ENCODE peak calls at places on chromosomes 11 and 22, in nine cellular contexts. One of them, this sample, is unnamed.
A peak's percentile ranks its signal among the peaks of the same experiment; 100 is the strongest.

GRCh38 chr11:72772059-72772458 is 19.9 kb upstream of the ARAP1 start:
- DNase-seq in anterior cingulate cortex: no peak
- DNase-seq in NCI-H524: no peak
- DNase-seq in hypothalamus: no peak
- DNase-seq in LHCN-M2: no peak
- DNase-seq in chondrocyte: no peak
- DNase-seq in NCI-H1930: no peak
- DNase-seq in occipital lobe: no peak
- DNase-seq in stimulated activated CD4-positive, alpha-beta T cell treated with anti-CD3 and anti-CD28 coated beads, Interleukin-4, amount 100 ng/mL, for 24 hours: no peak
- DNase-seq in this sample: no peak

GRCh38 chr11:134170909-134171281 is 52.9 kb downstream of the NCAPD3 start:
- DNase-seq in anterior cingulate cortex: no peak
- DNase-seq in NCI-H524: no peak
- DNase-seq in hypothalamus: no peak
- DNase-seq in LHCN-M2: peak; percentile 10
- DNase-seq in chondrocyte: no peak
- DNase-seq in NCI-H1930: no peak
- DNase-seq in occipital lobe: no peak
- DNase-seq in stimulated activated CD4-positive, alpha-beta T cell treated with anti-CD3 and anti-CD28 coated beads, Interleukin-4, amount 100 ng/mL, for 24 hours: no peak
- DNase-seq in this sample: no peak

GRCh38 chr11:73350908-73351636 is 25.1 kb upstream of the RELT start:
- DNase-seq in anterior cingulate cortex: no peak
- DNase-seq in NCI-H524: peak; percentile 50
- DNase-seq in hypothalamus: peak; percentile 45
- DNase-seq in LHCN-M2: peak; percentile 63
- DNase-seq in chondrocyte: no peak
- DNase-seq in NCI-H1930: no peak
- DNase-seq in occipital lobe: no peak
- DNase-seq in stimulated activated CD4-positive, alpha-beta T cell treated with anti-CD3 and anti-CD28 coated beads, Interleukin-4, amount 100 ng/mL, for 24 hours: peak; percentile 63
- DNase-seq in this sample: no peak

GRCh38 chr22:38138961-38139360 is 28.5 kb upstream of the BAIAP2L2 start:
- DNase-seq in anterior cingulate cortex: no peak
- DNase-seq in NCI-H524: no peak
- DNase-seq in hypothalamus: no peak
- DNase-seq in LHCN-M2: no peak
- DNase-seq in chondrocyte: no peak
- DNase-seq in NCI-H1930: no peak
- DNase-seq in occipital lobe: no peak
- DNase-seq in stimulated activated CD4-positive, alpha-beta T cell treated with anti-CD3 and anti-CD28 coated beads, Interleukin-4, amount 100 ng/mL, for 24 hours: no peak
- DNase-seq in this sample: no peak

GRCh38 chr22:20384865-20385264 is 9.1 kb upstream of the ZNF74 start:
- DNase-seq in anterior cingulate cortex: no peak
- DNase-seq in NCI-H524: no peak
- DNase-seq in hypothalamus: no peak
- DNase-seq in LHCN-M2: no peak
- DNase-seq in chondrocyte: no peak
- DNase-seq in NCI-H1930: no peak
- DNase-seq in occipital lobe: no peak
- DNase-seq in stimulated activated CD4-positive, alpha-beta T cell treated with anti-CD3 and anti-CD28 coated beads, Interleukin-4, amount 100 ng/mL, for 24 hours: no peak
- DNase-seq in this sample: no peak

GRCh38 chr11:130631119-130631518 is 182.7 kb downstream of the ADAMTS15 start:
- DNase-seq in anterior cingulate cortex: no peak
- DNase-seq in NCI-H524: no peak
- DNase-seq in hypothalamus: no peak
- DNase-seq in LHCN-M2: peak; percentile 96
- DNase-seq in chondrocyte: no peak
- DNase-seq in NCI-H1930: no peak
- DNase-seq in occipital lobe: no peak
- DNase-seq in stimulated activated CD4-positive, alpha-beta T cell treated with anti-CD3 and anti-CD28 coated beads, Interleukin-4, amount 100 ng/mL, for 24 hours: peak; percentile 5
- DNase-seq in this sample: no peak

GRCh38 chr11:12765428-12765827 is 91.2 kb downstream of the TEAD1 start:
- DNase-seq in anterior cingulate cortex: no peak
- DNase-seq in NCI-H524: peak; percentile 86
- DNase-seq in hypothalamus: peak; percentile 34
- DNase-seq in LHCN-M2: peak; percentile 80
- DNase-seq in chondrocyte: no peak
- DNase-seq in NCI-H1930: no peak
- DNase-seq in occipital lobe: peak; percentile 20
- DNase-seq in stimulated activated CD4-positive, alpha-beta T cell treated with anti-CD3 and anti-CD28 coated beads, Interleukin-4, amount 100 ng/mL, for 24 hours: no peak
- DNase-seq in this sample: peak; percentile 37

GRCh38 chr11:126284829-126285228 is 1.9 kb downstream of the TIRAP start:
- DNase-seq in anterior cingulate cortex: no peak
- DNase-seq in NCI-H524: no peak
- DNase-seq in hypothalamus: peak; percentile 74
- DNase-seq in LHCN-M2: peak; percentile 98
- DNase-seq in chondrocyte: no peak
- DNase-seq in NCI-H1930: no peak
- DNase-seq in occipital lobe: peak; percentile 49
- DNase-seq in stimulated activated CD4-positive, alpha-beta T cell treated with anti-CD3 and anti-CD28 coated beads, Interleukin-4, amount 100 ng/mL, for 24 hours: peak; percentile 92
- DNase-seq in this sample: no peak

GRCh38 chr11:35282226-35282882 is 137.0 kb downstream of the SLC1A2 start:
- DNase-seq in anterior cingulate cortex: no peak
- DNase-seq in NCI-H524: no peak
- DNase-seq in hypothalamus: no peak
- DNase-seq in LHCN-M2: peak; percentile 77
- DNase-seq in chondrocyte: no peak
- DNase-seq in NCI-H1930: no peak
- DNase-seq in occipital lobe: no peak
- DNase-seq in stimulated activated CD4-positive, alpha-beta T cell treated with anti-CD3 and anti-CD28 coated beads, Interleukin-4, amount 100 ng/mL, for 24 hours: no peak
- DNase-seq in this sample: no peak

GRCh38 chr11:77842451-77843121 is 21.6 kb downstream of the AAMDC start:
- DNase-seq in anterior cingulate cortex: no peak
- DNase-seq in NCI-H524: no peak
- DNase-seq in hypothalamus: no peak
- DNase-seq in LHCN-M2: peak; percentile 18
- DNase-seq in chondrocyte: no peak
- DNase-seq in NCI-H1930: no peak
- DNase-seq in occipital lobe: no peak
- DNase-seq in stimulated activated CD4-positive, alpha-beta T cell treated with anti-CD3 and anti-CD28 coated beads, Interleukin-4, amount 100 ng/mL, for 24 hours: no peak
- DNase-seq in this sample: no peak

GRCh38 chr11:92192141-92192540 is 32.5 kb upstream of the FAT3 start:
- DNase-seq in anterior cingulate cortex: no peak
- DNase-seq in NCI-H524: no peak
- DNase-seq in hypothalamus: no peak
- DNase-seq in LHCN-M2: no peak
- DNase-seq in chondrocyte: no peak
- DNase-seq in NCI-H1930: no peak
- DNase-seq in occipital lobe: no peak
- DNase-seq in stimulated activated CD4-positive, alpha-beta T cell treated with anti-CD3 and anti-CD28 coated beads, Interleukin-4, amount 100 ng/mL, for 24 hours: no peak
- DNase-seq in this sample: no peak

GRCh38 chr22:46357711-46358505 is 22.4 kb downstream of the TRMU start:
- DNase-seq in anterior cingulate cortex: no peak
- DNase-seq in NCI-H524: no peak
- DNase-seq in hypothalamus: no peak
- DNase-seq in LHCN-M2: no peak
- DNase-seq in chondrocyte: peak; percentile 86
- DNase-seq in NCI-H1930: no peak
- DNase-seq in occipital lobe: no peak
- DNase-seq in stimulated activated CD4-positive, alpha-beta T cell treated with anti-CD3 and anti-CD28 coated beads, Interleukin-4, amount 100 ng/mL, for 24 hours: no peak
- DNase-seq in this sample: no peak

GRCh38 chr11:2807276-2807681 is 78.3 kb downstream of the CDKN1C start:
- DNase-seq in anterior cingulate cortex: no peak
- DNase-seq in NCI-H524: no peak
- DNase-seq in hypothalamus: peak; percentile 28
- DNase-seq in LHCN-M2: no peak
- DNase-seq in chondrocyte: peak; percentile 72
- DNase-seq in NCI-H1930: no peak
- DNase-seq in occipital lobe: peak; percentile 20
- DNase-seq in stimulated activated CD4-positive, alpha-beta T cell treated with anti-CD3 and anti-CD28 coated beads, Interleukin-4, amount 100 ng/mL, for 24 hours: no peak
- DNase-seq in this sample: no peak

GRCh38 chr22:36544107-36544620 is 15.2 kb upstream of the EIF3D start:
- DNase-seq in anterior cingulate cortex: no peak
- DNase-seq in NCI-H524: peak; percentile 24
- DNase-seq in hypothalamus: peak; percentile 42
- DNase-seq in LHCN-M2: peak; percentile 90
- DNase-seq in chondrocyte: peak; percentile 25
- DNase-seq in NCI-H1930: no peak
- DNase-seq in occipital lobe: no peak
- DNase-seq in stimulated activated CD4-positive, alpha-beta T cell treated with anti-CD3 and anti-CD28 coated beads, Interleukin-4, amount 100 ng/mL, for 24 hours: no peak
- DNase-seq in this sample: no peak

GRCh38 chr11:57482782-57483569 is 22.6 kb downstream of the RTN4RL2 start:
- DNase-seq in anterior cingulate cortex: no peak
- DNase-seq in NCI-H524: peak; percentile 79
- DNase-seq in hypothalamus: no peak
- DNase-seq in LHCN-M2: no peak
- DNase-seq in chondrocyte: no peak
- DNase-seq in NCI-H1930: peak; percentile 37
- DNase-seq in occipital lobe: no peak
- DNase-seq in stimulated activated CD4-positive, alpha-beta T cell treated with anti-CD3 and anti-CD28 coated beads, Interleukin-4, amount 100 ng/mL, for 24 hours: peak; percentile 71
- DNase-seq in this sample: no peak

GRCh38 chr22:17770180-17771077 is 3.8 kb downstream of the BID start:
- DNase-seq in anterior cingulate cortex: peak; percentile 29
- DNase-seq in NCI-H524: no peak
- DNase-seq in hypothalamus: no peak
- DNase-seq in LHCN-M2: no peak
- DNase-seq in chondrocyte: no peak
- DNase-seq in NCI-H1930: no peak
- DNase-seq in occipital lobe: no peak
- DNase-seq in stimulated activated CD4-positive, alpha-beta T cell treated with anti-CD3 and anti-CD28 coated beads, Interleukin-4, amount 100 ng/mL, for 24 hours: no peak
- DNase-seq in this sample: no peak

GRCh38 chr22:19610518-19611253 is 86.5 kb upstream of the CLDN5 start:
- DNase-seq in anterior cingulate cortex: no peak
- DNase-seq in NCI-H524: no peak
- DNase-seq in hypothalamus: no peak
- DNase-seq in LHCN-M2: no peak
- DNase-seq in chondrocyte: peak; percentile 50
- DNase-seq in NCI-H1930: no peak
- DNase-seq in occipital lobe: no peak
- DNase-seq in stimulated activated CD4-positive, alpha-beta T cell treated with anti-CD3 and anti-CD28 coated beads, Interleukin-4, amount 100 ng/mL, for 24 hours: peak; percentile 10
- DNase-seq in this sample: no peak

GRCh38 chr11:85889676-85890579 is 34.7 kb downstream of the CCDC83 start:
- DNase-seq in anterior cingulate cortex: no peak
- DNase-seq in NCI-H524: no peak
- DNase-seq in hypothalamus: no peak
- DNase-seq in LHCN-M2: peak; percentile 77
- DNase-seq in chondrocyte: no peak
- DNase-seq in NCI-H1930: no peak
- DNase-seq in occipital lobe: no peak
- DNase-seq in stimulated activated CD4-positive, alpha-beta T cell treated with anti-CD3 and anti-CD28 coated beads, Interleukin-4, amount 100 ng/mL, for 24 hours: no peak
- DNase-seq in this sample: no peak

GRCh38 chr11:130511765-130512164 is 63.3 kb downstream of the ADAMTS15 start:
- DNase-seq in anterior cingulate cortex: no peak
- DNase-seq in NCI-H524: no peak
- DNase-seq in hypothalamus: no peak
- DNase-seq in LHCN-M2: peak; percentile 7
- DNase-seq in chondrocyte: no peak
- DNase-seq in NCI-H1930: no peak
- DNase-seq in occipital lobe: no peak
- DNase-seq in stimulated activated CD4-positive, alpha-beta T cell treated with anti-CD3 and anti-CD28 coated beads, Interleukin-4, amount 100 ng/mL, for 24 hours: no peak
- DNase-seq in this sample: no peak

GRCh38 chr11:12007769-12008737 is at the start of gene DKK3:
- DNase-seq in anterior cingulate cortex: no peak
- DNase-seq in NCI-H524: no peak
- DNase-seq in hypothalamus: no peak
- DNase-seq in LHCN-M2: no peak
- DNase-seq in chondrocyte: no peak
- DNase-seq in NCI-H1930: no peak
- DNase-seq in occipital lobe: peak; percentile 52
- DNase-seq in stimulated activated CD4-positive, alpha-beta T cell treated with anti-CD3 and anti-CD28 coated beads, Interleukin-4, amount 100 ng/mL, for 24 hours: no peak
- DNase-seq in this sample: no peak

GRCh38 chr22:44088976-44089570 is 65.0 kb downstream of the PARVB start:
- DNase-seq in anterior cingulate cortex: no peak
- DNase-seq in NCI-H524: no peak
- DNase-seq in hypothalamus: peak; percentile 21
- DNase-seq in LHCN-M2: peak; percentile 78
- DNase-seq in chondrocyte: no peak
- DNase-seq in NCI-H1930: no peak
- DNase-seq in occipital lobe: peak; percentile 18
- DNase-seq in stimulated activated CD4-positive, alpha-beta T cell treated with anti-CD3 and anti-CD28 coated beads, Interleukin-4, amount 100 ng/mL, for 24 hours: no peak
- DNase-seq in this sample: no peak

GRCh38 chr22:20955548-20955947 is 11.5 kb upstream of the AIFM3 start:
- DNase-seq in anterior cingulate cortex: no peak
- DNase-seq in NCI-H524: no peak
- DNase-seq in hypothalamus: no peak
- DNase-seq in LHCN-M2: no peak
- DNase-seq in chondrocyte: no peak
- DNase-seq in NCI-H1930: no peak
- DNase-seq in occipital lobe: no peak
- DNase-seq in stimulated activated CD4-positive, alpha-beta T cell treated with anti-CD3 and anti-CD28 coated beads, Interleukin-4, amount 100 ng/mL, for 24 hours: no peak
- DNase-seq in this sample: no peak

GRCh38 chr11:123511037-123511870 is 81.2 kb downstream of the GRAMD1B start:
- DNase-seq in anterior cingulate cortex: peak; percentile 84
- DNase-seq in NCI-H524: peak; percentile 95
- DNase-seq in hypothalamus: peak; percentile 93
- DNase-seq in LHCN-M2: peak; percentile 86
- DNase-seq in chondrocyte: no peak
- DNase-seq in NCI-H1930: peak; percentile 61
- DNase-seq in occipital lobe: peak; percentile 91
- DNase-seq in stimulated activated CD4-positive, alpha-beta T cell treated with anti-CD3 and anti-CD28 coated beads, Interleukin-4, amount 100 ng/mL, for 24 hours: peak; percentile 75
- DNase-seq in this sample: no peak

GRCh38 chr11:10288316-10288715 is 5.7 kb downstream of the SBF2 start:
- DNase-seq in anterior cingulate cortex: no peak
- DNase-seq in NCI-H524: no peak
- DNase-seq in hypothalamus: no peak
- DNase-seq in LHCN-M2: peak; percentile 61
- DNase-seq in chondrocyte: no peak
- DNase-seq in NCI-H1930: no peak
- DNase-seq in occipital lobe: no peak
- DNase-seq in stimulated activated CD4-positive, alpha-beta T cell treated with anti-CD3 and anti-CD28 coated beads, Interleukin-4, amount 100 ng/mL, for 24 hours: no peak
- DNase-seq in this sample: no peak

GRCh38 chr11:2779981-2780849 is 80.4 kb upstream of the KCNQ1OT1 start:
- DNase-seq in anterior cingulate cortex: no peak
- DNase-seq in NCI-H524: no peak
- DNase-seq in hypothalamus: no peak
- DNase-seq in LHCN-M2: no peak
- DNase-seq in chondrocyte: peak; percentile 91
- DNase-seq in NCI-H1930: no peak
- DNase-seq in occipital lobe: no peak
- DNase-seq in stimulated activated CD4-positive, alpha-beta T cell treated with anti-CD3 and anti-CD28 coated beads, Interleukin-4, amount 100 ng/mL, for 24 hours: peak; percentile 1
- DNase-seq in this sample: peak; percentile 83

GRCh38 chr11:28963189-28963588 is 855.0 kb downstream of the METTL15 start:
- DNase-seq in anterior cingulate cortex: no peak
- DNase-seq in NCI-H524: no peak
- DNase-seq in hypothalamus: no peak
- DNase-seq in LHCN-M2: peak; percentile 60
- DNase-seq in chondrocyte: no peak
- DNase-seq in NCI-H1930: no peak
- DNase-seq in occipital lobe: no peak
- DNase-seq in stimulated activated CD4-positive, alpha-beta T cell treated with anti-CD3 and anti-CD28 coated beads, Interleukin-4, amount 100 ng/mL, for 24 hours: no peak
- DNase-seq in this sample: no peak

GRCh38 chr11:64928957-64929356 is 4.5 kb downstream of the PPP2R5B start:
- DNase-seq in anterior cingulate cortex: no peak
- DNase-seq in NCI-H524: no peak
- DNase-seq in hypothalamus: no peak
- DNase-seq in LHCN-M2: no peak
- DNase-seq in chondrocyte: no peak
- DNase-seq in NCI-H1930: no peak
- DNase-seq in occipital lobe: no peak
- DNase-seq in stimulated activated CD4-positive, alpha-beta T cell treated with anti-CD3 and anti-CD28 coated beads, Interleukin-4, amount 100 ng/mL, for 24 hours: no peak
- DNase-seq in this sample: no peak

GRCh38 chr11:2089536-2090165 is 49.5 kb downstream of the IGF2 start:
- DNase-seq in anterior cingulate cortex: no peak
- DNase-seq in NCI-H524: no peak
- DNase-seq in hypothalamus: no peak
- DNase-seq in LHCN-M2: peak; percentile 66
- DNase-seq in chondrocyte: no peak
- DNase-seq in NCI-H1930: no peak
- DNase-seq in occipital lobe: no peak
- DNase-seq in stimulated activated CD4-positive, alpha-beta T cell treated with anti-CD3 and anti-CD28 coated beads, Interleukin-4, amount 100 ng/mL, for 24 hours: peak; percentile 38
- DNase-seq in this sample: no peak

GRCh38 chr11:131667566-131667965 is 297.2 kb downstream of the NTM start:
- DNase-seq in anterior cingulate cortex: no peak
- DNase-seq in NCI-H524: no peak
- DNase-seq in hypothalamus: no peak
- DNase-seq in LHCN-M2: no peak
- DNase-seq in chondrocyte: no peak
- DNase-seq in NCI-H1930: no peak
- DNase-seq in occipital lobe: no peak
- DNase-seq in stimulated activated CD4-positive, alpha-beta T cell treated with anti-CD3 and anti-CD28 coated beads, Interleukin-4, amount 100 ng/mL, for 24 hours: no peak
- DNase-seq in this sample: no peak

GRCh38 chr11:73141031-73141308 is 1.1 kb downstream of the FCHSD2 start:
- DNase-seq in anterior cingulate cortex: no peak
- DNase-seq in NCI-H524: peak; percentile 42
- DNase-seq in hypothalamus: no peak
- DNase-seq in LHCN-M2: no peak
- DNase-seq in chondrocyte: no peak
- DNase-seq in NCI-H1930: no peak
- DNase-seq in occipital lobe: peak; percentile 46
- DNase-seq in stimulated activated CD4-positive, alpha-beta T cell treated with anti-CD3 and anti-CD28 coated beads, Interleukin-4, amount 100 ng/mL, for 24 hours: peak; percentile 37
- DNase-seq in this sample: no peak

GRCh38 chr11:13347901-13348300 is 70.3 kb downstream of the BMAL1 start:
- DNase-seq in anterior cingulate cortex: no peak
- DNase-seq in NCI-H524: no peak
- DNase-seq in hypothalamus: no peak
- DNase-seq in LHCN-M2: no peak
- DNase-seq in chondrocyte: no peak
- DNase-seq in NCI-H1930: no peak
- DNase-seq in occipital lobe: no peak
- DNase-seq in stimulated activated CD4-positive, alpha-beta T cell treated with anti-CD3 and anti-CD28 coated beads, Interleukin-4, amount 100 ng/mL, for 24 hours: no peak
- DNase-seq in this sample: no peak

This sample was measured in vagina.